ENCODE peak calls at places on chromosome 4, in ten cellular contexts. E is nucleus accumbens, H is RPMI7951, D is AG20443, Z is Calu3, G is substantia nigra, L is sigmoid colon, U is NCI-H2029 treated with DMSO at 0.1 percent for 48 hours, S is keratinocyte, J is hepatic stellate cell. K is an unnamed sample.

GRCh38 chr4:156971623-156972369 is at the start of gene PDGFC:
- DNase-seq in E (peak), H (peak), D (peak), Z (peak), G (peak), L (peak), U (no peak), S (no peak), J (peak), K (peak)

GRCh38 chr4:15245006-15245530 is 182.8 kb upstream of the C1QTNF7 start:
- DNase-seq in E (no peak), H (peak), D (no peak), Z (no peak), G (no peak), L (no peak), U (no peak), S (no peak), J (no peak), K (no peak)

GRCh38 chr4:7412586-7412975 is 22.1 kb downstream of the PSAPL1 start:
- DNase-seq in E (no peak), H (no peak), D (no peak), Z (no peak), G (no peak), L (peak), U (no peak), S (no peak), J (no peak), K (no peak)

GRCh38 chr4:34046580-34046979 is 2197.7 kb downstream of the ARAP2 start:
- DNase-seq in E (no peak), H (peak), D (peak), Z (peak), G (no peak), L (no peak), U (no peak), S (no peak), J (no peak), K (peak)

GRCh38 chr4:139734201-139734874 is 68.7 kb downstream of the MGST2 start:
- DNase-seq in E (no peak), H (peak), D (peak), Z (no peak), G (no peak), L (peak), U (no peak), S (no peak), J (peak), K (peak)

GRCh38 chr4:93147524-93148212 is 680.9 kb upstream of the ATOH1 start:
- DNase-seq in E (no peak), H (no peak), D (no peak), Z (no peak), G (no peak), L (no peak), U (no peak), S (no peak), J (no peak), K (no peak)

GRCh38 chr4:159227984-159228383 is 125.1 kb downstream of the RAPGEF2 start:
- DNase-seq in E (peak), H (peak), D (peak), Z (peak), G (peak), L (peak), U (no peak), S (peak), J (peak), K (peak)

GRCh38 chr4:14169460-14169859 is 541.9 kb upstream of the BOD1L1 start:
- DNase-seq in E (no peak), H (peak), D (no peak), Z (no peak), G (no peak), L (no peak), U (no peak), S (no peak), J (no peak), K (peak)

GRCh38 chr4:165627548-165627947 is 245.5 kb upstream of the TLL1 start:
- DNase-seq in E (no peak), H (peak), D (no peak), Z (no peak), G (no peak), L (no peak), U (peak), S (no peak), J (no peak), K (no peak)

GRCh38 chr4:156764145-156764544 is 207.5 kb downstream of the PDGFC start:
- DNase-seq in E (no peak), H (peak), D (peak), Z (no peak), G (no peak), L (no peak), U (no peak), S (no peak), J (no peak), K (peak)

GRCh38 chr4:114479595-114479994 is 119.0 kb upstream of the UGT8 start:
- DNase-seq in E (no peak), H (no peak), D (no peak), Z (no peak), G (no peak), L (no peak), U (no peak), S (no peak), J (no peak), K (no peak)

GRCh38 chr4:140884431-140885058 is 128.4 kb upstream of the TBC1D9 start:
- DNase-seq in E (no peak), H (peak), D (peak), Z (peak), G (no peak), L (peak), U (peak), S (peak), J (peak), K (peak)

GRCh38 chr4:155777971-155778710 is 19.3 kb downstream of the GUCY1B1 start:
- DNase-seq in E (no peak), H (no peak), D (peak), Z (no peak), G (no peak), L (no peak), U (no peak), S (no peak), J (no peak), K (no peak)

GRCh38 chr4:186781032-186781917 is 57.6 kb upstream of the FAT1 start:
- DNase-seq in E (no peak), H (peak), D (peak), Z (peak), G (no peak), L (no peak), U (no peak), S (peak), J (peak), K (peak)

GRCh38 chr4:14865804-14866203 is 136.5 kb upstream of the CPEB2 start:
- DNase-seq in E (no peak), H (no peak), D (no peak), Z (no peak), G (no peak), L (no peak), U (no peak), S (no peak), J (no peak), K (no peak)

GRCh38 chr4:137394000-137394399 is 138.3 kb downstream of the PCDH18 start:
- DNase-seq in E (no peak), H (peak), D (no peak), Z (no peak), G (no peak), L (no peak), U (no peak), S (no peak), J (no peak), K (peak)

GRCh38 chr4:76666940-76667532 is 230.9 kb downstream of the SOWAHB start:
- DNase-seq in E (no peak), H (no peak), D (no peak), Z (no peak), G (no peak), L (no peak), U (no peak), S (no peak), J (no peak), K (peak)

K was measured in foreskin fibroblast.